ENCODE peak calls at places on chromosomes 16 and 17, in eight cellular contexts. One of them, this sample, is unnamed.

GRCh38 chr17:71438631-71439146 is 682.1 kb upstream of the SOX9 start:
- DNase-seq in neuronal stem cell: no peak
- DNase-seq in Peyer's patch: no peak
- DNase-seq in mesendoderm: no peak
- DNase-seq in heart left ventricle: no peak
- DNase-seq in uterus: no peak
- DNase-seq in colonic mucosa: no peak
- DNase-seq in heart right ventricle: no peak
- DNase-seq in this sample: no peak

GRCh38 chr17:5912927-5913565 is 157.1 kb upstream of the WSCD1 start:
- DNase-seq in heart left ventricle: no peak
- DNase-seq in heart right ventricle: no peak
- DNase-seq in Peyer's patch: no peak
- DNase-seq in mesendoderm: no peak
- DNase-seq in uterus: no peak
- DNase-seq in colonic mucosa: no peak
- DNase-seq in neuronal stem cell: no peak
- DNase-seq in this sample: no peak

GRCh38 chr17:14471052-14471451 is 170.2 kb downstream of the HS3ST3B1 start:
- DNase-seq in uterus: no peak
- DNase-seq in mesendoderm: no peak
- DNase-seq in colonic mucosa: no peak
- DNase-seq in heart right ventricle: no peak
- DNase-seq in heart left ventricle: no peak
- DNase-seq in Peyer's patch: no peak
- DNase-seq in neuronal stem cell: no peak
- DNase-seq in this sample: peak; percentile 1

GRCh38 chr17:58605986-58606385 is 85.9 kb downstream of the TEX14 start:
- DNase-seq in Peyer's patch: no peak
- DNase-seq in uterus: no peak
- DNase-seq in colonic mucosa: no peak
- DNase-seq in heart right ventricle: no peak
- DNase-seq in neuronal stem cell: no peak
- DNase-seq in heart left ventricle: no peak
- DNase-seq in mesendoderm: no peak
- DNase-seq in this sample: no peak

GRCh38 chr16:2963611-2964415 is at the start of gene KREMEN2:
- DNase-seq in uterus: no peak
- DNase-seq in Peyer's patch: peak; percentile 41
- DNase-seq in neuronal stem cell: peak; percentile 64
- DNase-seq in mesendoderm: peak; percentile 90
- DNase-seq in heart left ventricle: no peak
- DNase-seq in heart right ventricle: no peak
- DNase-seq in colonic mucosa: peak; percentile 23
- DNase-seq in this sample: no peak

GRCh38 chr16:2514333-2515179 is 804 bp downstream of the ATP6V0C start:
- DNase-seq in heart right ventricle: peak; percentile 9
- DNase-seq in mesendoderm: peak; percentile 55
- DNase-seq in heart left ventricle: no peak
- DNase-seq in neuronal stem cell: no peak
- DNase-seq in uterus: no peak
- DNase-seq in Peyer's patch: peak; percentile 60
- DNase-seq in colonic mucosa: no peak
- DNase-seq in this sample: peak; percentile 32

GRCh38 chr16:47815655-47816054 is 340.1 kb downstream of the ABCC12 start:
- DNase-seq in heart left ventricle: no peak
- DNase-seq in uterus: no peak
- DNase-seq in neuronal stem cell: no peak
- DNase-seq in heart right ventricle: no peak
- DNase-seq in colonic mucosa: no peak
- DNase-seq in Peyer's patch: no peak
- DNase-seq in mesendoderm: no peak
- DNase-seq in this sample: no peak

GRCh38 chr17:57407287-57408063 is 151.2 kb downstream of the MSI2 start:
- DNase-seq in heart right ventricle: no peak
- DNase-seq in heart left ventricle: no peak
- DNase-seq in uterus: no peak
- DNase-seq in colonic mucosa: peak; percentile 78
- DNase-seq in Peyer's patch: no peak
- DNase-seq in neuronal stem cell: no peak
- DNase-seq in mesendoderm: no peak
- DNase-seq in this sample: peak; percentile 19

GRCh38 chr16:17555176-17555575 is 84.4 kb upstream of the XYLT1 start:
- DNase-seq in mesendoderm: no peak
- DNase-seq in neuronal stem cell: no peak
- DNase-seq in heart left ventricle: no peak
- DNase-seq in uterus: no peak
- DNase-seq in heart right ventricle: no peak
- DNase-seq in Peyer's patch: no peak
- DNase-seq in colonic mucosa: no peak
- DNase-seq in this sample: no peak

GRCh38 chr17:53313746-53314145 is 509.0 kb upstream of the KIF2B start:
- DNase-seq in heart right ventricle: no peak
- DNase-seq in Peyer's patch: no peak
- DNase-seq in neuronal stem cell: no peak
- DNase-seq in uterus: no peak
- DNase-seq in colonic mucosa: no peak
- DNase-seq in heart left ventricle: no peak
- DNase-seq in mesendoderm: no peak
- DNase-seq in this sample: no peak

GRCh38 chr17:1511756-1512321 is 4.6 kb downstream of the INPP5K start:
- DNase-seq in neuronal stem cell: no peak
- DNase-seq in heart right ventricle: peak; percentile 45
- DNase-seq in mesendoderm: no peak
- DNase-seq in uterus: no peak
- DNase-seq in colonic mucosa: peak; percentile 75
- DNase-seq in Peyer's patch: no peak
- DNase-seq in heart left ventricle: peak; percentile 45
- DNase-seq in this sample: peak; percentile 68

GRCh38 chr17:7846063-7846735 is 8.7 kb upstream of the TMEM88 start:
- DNase-seq in colonic mucosa: no peak
- DNase-seq in uterus: peak; percentile 26
- DNase-seq in heart left ventricle: no peak
- DNase-seq in mesendoderm: no peak
- DNase-seq in neuronal stem cell: no peak
- DNase-seq in heart right ventricle: no peak
- DNase-seq in Peyer's patch: no peak
- DNase-seq in this sample: no peak

GRCh38 chr16:15559176-15559575 is 83.8 kb downstream of the MARF1 start:
- DNase-seq in Peyer's patch: no peak
- DNase-seq in heart left ventricle: no peak
- DNase-seq in heart right ventricle: no peak
- DNase-seq in mesendoderm: no peak
- DNase-seq in colonic mucosa: no peak
- DNase-seq in neuronal stem cell: no peak
- DNase-seq in uterus: no peak
- DNase-seq in this sample: no peak

GRCh38 chr16:20740007-20740883 is 1.4 kb downstream of the THUMPD1 start:
- DNase-seq in heart right ventricle: no peak
- DNase-seq in mesendoderm: peak; percentile 7
- DNase-seq in Peyer's patch: no peak
- DNase-seq in neuronal stem cell: no peak
- DNase-seq in uterus: peak; percentile 23
- DNase-seq in colonic mucosa: peak; percentile 33
- DNase-seq in heart left ventricle: no peak
- DNase-seq in this sample: peak; percentile 12

DNA sequence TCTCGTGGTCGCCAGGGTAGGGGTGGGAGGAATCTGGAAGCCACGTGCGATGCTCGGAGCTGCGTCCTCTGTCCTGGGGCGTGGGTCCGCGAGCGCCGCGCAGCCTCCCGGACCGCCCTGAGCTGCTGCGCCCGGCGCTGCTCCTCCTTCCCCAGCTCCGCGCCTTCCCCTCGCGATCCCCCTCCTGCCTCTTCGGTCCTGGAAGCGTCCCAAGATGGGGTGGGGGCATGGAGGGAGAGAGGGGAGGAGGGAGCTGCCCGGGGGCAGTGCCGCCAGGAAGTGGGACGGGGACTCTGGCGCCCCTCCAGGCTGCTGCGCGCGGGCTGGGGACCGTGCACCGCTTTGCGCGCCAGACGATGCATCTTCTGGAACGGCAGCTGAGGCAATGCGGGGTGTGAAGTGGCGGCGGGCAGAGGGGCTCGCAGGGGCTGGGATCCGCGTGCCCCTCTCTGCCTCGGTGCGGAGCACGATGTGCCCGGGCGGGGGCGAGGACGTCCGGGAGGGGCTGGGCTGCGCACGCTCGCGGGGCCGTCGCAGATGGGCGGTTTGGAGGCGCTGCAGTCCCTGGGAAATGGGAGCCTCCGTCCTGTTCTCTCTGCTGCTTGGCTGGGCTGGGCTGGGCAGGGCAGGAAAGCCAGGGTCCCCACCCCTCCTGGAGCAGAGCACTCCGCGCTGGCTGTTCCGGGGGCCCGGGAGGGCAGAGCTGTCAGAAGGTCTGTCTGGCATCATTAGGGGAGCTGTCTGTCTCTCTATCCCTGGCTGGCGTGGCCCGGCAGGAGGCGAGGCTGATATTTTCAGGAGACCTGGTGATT is 388.0 kb downstream of the SEC14L1 start:
- DNase-seq in heart right ventricle: no peak
- DNase-seq in mesendoderm: peak; percentile 77
- DNase-seq in heart left ventricle: no peak
- DNase-seq in colonic mucosa: no peak
- DNase-seq in Peyer's patch: no peak
- DNase-seq in neuronal stem cell: peak; percentile 56
- DNase-seq in uterus: no peak
- DNase-seq in this sample: no peak
- H3K4me3 ChIP-seq in heart right ventricle: peak overlapping the region; percentile 28
- H3K4me3 ChIP-seq in mesendoderm: peak overlapping the region; percentile 36
- H3K4me3 ChIP-seq in heart left ventricle: peak overlapping the region; percentile 47
- H3K4me3 ChIP-seq in colonic mucosa: no peak overlapping the region
- H3K4me3 ChIP-seq in Peyer's patch: peak overlapping the region; percentile 4
- H3K4me3 ChIP-seq in neuronal stem cell: peak overlapping the region; percentile 46
- H3K4me3 ChIP-seq in uterus: no peak overlapping the region
- H3K4me3 ChIP-seq in this sample: no peak overlapping the region

GRCh38 chr17:20208717-20209116 is 199.6 kb downstream of the SPECC1 start:
- DNase-seq in neuronal stem cell: no peak
- DNase-seq in heart right ventricle: no peak
- DNase-seq in colonic mucosa: no peak
- DNase-seq in heart left ventricle: no peak
- DNase-seq in Peyer's patch: no peak
- DNase-seq in uterus: no peak
- DNase-seq in mesendoderm: no peak
- DNase-seq in this sample: no peak

GRCh38 chr17:20210614-20211013 is 201.5 kb downstream of the SPECC1 start:
- DNase-seq in neuronal stem cell: no peak
- DNase-seq in Peyer's patch: no peak
- DNase-seq in uterus: no peak
- DNase-seq in mesendoderm: no peak
- DNase-seq in heart right ventricle: no peak
- DNase-seq in colonic mucosa: peak; percentile 13
- DNase-seq in heart left ventricle: no peak
- DNase-seq in this sample: no peak

GRCh38 chr17:20211246-20211645 is 202.1 kb downstream of the SPECC1 start:
- DNase-seq in uterus: no peak
- DNase-seq in heart right ventricle: no peak
- DNase-seq in heart left ventricle: no peak
- DNase-seq in mesendoderm: no peak
- DNase-seq in colonic mucosa: peak; percentile 10
- DNase-seq in neuronal stem cell: no peak
- DNase-seq in Peyer's patch: no peak
- DNase-seq in this sample: no peak

GRCh38 chr17:20207295-20207985 is 198.3 kb downstream of the SPECC1 start:
- DNase-seq in heart right ventricle: no peak
- DNase-seq in uterus: no peak
- DNase-seq in colonic mucosa: no peak
- DNase-seq in neuronal stem cell: no peak
- DNase-seq in Peyer's patch: no peak
- DNase-seq in heart left ventricle: no peak
- DNase-seq in mesendoderm: no peak
- DNase-seq in this sample: no peak

DNA sequence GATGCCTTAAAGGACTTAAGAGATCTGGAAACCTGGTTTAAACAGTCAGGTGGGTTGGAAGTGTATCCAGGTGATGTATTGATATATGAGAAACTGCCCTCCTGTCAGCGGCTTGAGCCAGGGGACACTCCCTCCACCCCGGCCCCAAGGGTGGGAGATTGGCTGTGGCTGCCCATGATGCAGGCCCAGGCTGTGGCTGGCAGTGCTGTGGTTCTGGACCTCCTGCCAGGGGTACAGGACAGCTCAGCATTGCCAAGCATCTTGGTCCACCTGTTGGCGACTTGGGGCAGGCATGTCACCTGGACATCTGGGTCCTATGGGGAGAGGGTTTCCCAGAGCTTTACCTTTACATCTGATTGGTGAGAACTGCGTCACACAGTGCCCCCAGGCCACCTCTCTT is 201.0 kb downstream of the SPECC1 start:
- DNase-seq in mesendoderm: no peak
- DNase-seq in heart right ventricle: no peak
- DNase-seq in neuronal stem cell: no peak
- DNase-seq in Peyer's patch: no peak
- DNase-seq in uterus: no peak
- DNase-seq in heart left ventricle: no peak
- DNase-seq in colonic mucosa: peak; percentile 14
- DNase-seq in this sample: no peak
- H3K4me1 ChIP-seq in mesendoderm: no peaks in the 10 kb centered on the region
- H3K4me1 ChIP-seq in heart right ventricle: peaks cover 9% of the 10 kb centered on the region
- H3K4me1 ChIP-seq in neuronal stem cell: no peaks in the 10 kb centered on the region
- H3K4me1 ChIP-seq in Peyer's patch: no peaks in the 10 kb centered on the region
- H3K4me1 ChIP-seq in uterus: no peaks in the 10 kb centered on the region
- H3K4me1 ChIP-seq in heart left ventricle: no peaks in the 10 kb centered on the region
- H3K4me1 ChIP-seq in colonic mucosa: no peaks in the 10 kb centered on the region
- H3K4me1 ChIP-seq in this sample: no peaks in the 10 kb centered on the region

GRCh38 chr17:17144916-17145665 is 61.0 kb downstream of the PLD6 start:
- DNase-seq in uterus: no peak
- DNase-seq in colonic mucosa: no peak
- DNase-seq in neuronal stem cell: no peak
- DNase-seq in Peyer's patch: no peak
- DNase-seq in heart left ventricle: no peak
- DNase-seq in heart right ventricle: no peak
- DNase-seq in mesendoderm: no peak
- DNase-seq in this sample: no peak
- H3K36me3 ChIP-seq in uterus: no peaks in the 10 kb centered on the region
- H3K36me3 ChIP-seq in colonic mucosa: peaks cover 36% of the 10 kb centered on the region
- H3K36me3 ChIP-seq in neuronal stem cell: peaks cover 32% of the 10 kb centered on the region
- H3K36me3 ChIP-seq in Peyer's patch: no peaks in the 10 kb centered on the region
- H3K36me3 ChIP-seq in heart left ventricle: peaks cover 97% of the 10 kb centered on the region
- H3K36me3 ChIP-seq in heart right ventricle: peaks cover 7% of the 10 kb centered on the region
- H3K36me3 ChIP-seq in mesendoderm: peaks cover 18% of the 10 kb centered on the region
- H3K36me3 ChIP-seq in this sample: peaks cover 25% of the 10 kb centered on the region

GRCh38 chr17:77466140-77466539 is 325.4 kb downstream of the SEC14L1 start:
- DNase-seq in neuronal stem cell: no peak
- DNase-seq in uterus: no peak
- DNase-seq in heart right ventricle: no peak
- DNase-seq in mesendoderm: peak; percentile 96
- DNase-seq in Peyer's patch: no peak
- DNase-seq in heart left ventricle: no peak
- DNase-seq in colonic mucosa: no peak
- DNase-seq in this sample: no peak
- H3K4me3 ChIP-seq in neuronal stem cell: peak overlapping the region; percentile 51
- H3K4me3 ChIP-seq in uterus: no peak overlapping the region
- H3K4me3 ChIP-seq in heart right ventricle: no peak overlapping the region
- H3K4me3 ChIP-seq in mesendoderm: no peak overlapping the region
- H3K4me3 ChIP-seq in Peyer's patch: peak overlapping the region; percentile 7
- H3K4me3 ChIP-seq in heart left ventricle: no peak overlapping the region
- H3K4me3 ChIP-seq in colonic mucosa: no peak overlapping the region
- H3K4me3 ChIP-seq in this sample: no peak overlapping the region

GRCh38 chr17:12831839-12832238 is 42.5 kb downstream of the ARHGAP44 start:
- DNase-seq in colonic mucosa: no peak
- DNase-seq in Peyer's patch: no peak
- DNase-seq in heart right ventricle: no peak
- DNase-seq in uterus: no peak
- DNase-seq in heart left ventricle: no peak
- DNase-seq in neuronal stem cell: no peak
- DNase-seq in mesendoderm: no peak
- DNase-seq in this sample: no peak
- H3K4me1 ChIP-seq in colonic mucosa: no peaks in the 10 kb centered on the region
- H3K4me1 ChIP-seq in Peyer's patch: no peaks in the 10 kb centered on the region
- H3K4me1 ChIP-seq in heart right ventricle: no peaks in the 10 kb centered on the region
- H3K4me1 ChIP-seq in uterus: no peaks in the 10 kb centered on the region
- H3K4me1 ChIP-seq in heart left ventricle: no peaks in the 10 kb centered on the region
- H3K4me1 ChIP-seq in neuronal stem cell: no peaks in the 10 kb centered on the region
- H3K4me1 ChIP-seq in mesendoderm: no peaks in the 10 kb centered on the region
- H3K4me1 ChIP-seq in this sample: no peaks in the 10 kb centered on the region

GRCh38 chr16:73096510-73096909 is 48.6 kb upstream of the ZFHX3 start:
- DNase-seq in colonic mucosa: no peak
- DNase-seq in neuronal stem cell: no peak
- DNase-seq in uterus: no peak
- DNase-seq in Peyer's patch: no peak
- DNase-seq in heart left ventricle: no peak
- DNase-seq in heart right ventricle: no peak
- DNase-seq in mesendoderm: no peak
- DNase-seq in this sample: no peak
- H3K36me3 ChIP-seq in colonic mucosa: no peaks in the 10 kb centered on the region
- H3K36me3 ChIP-seq in neuronal stem cell: no peaks in the 10 kb centered on the region
- H3K36me3 ChIP-seq in uterus: no peaks in the 10 kb centered on the region
- H3K36me3 ChIP-seq in Peyer's patch: no peaks in the 10 kb centered on the region
- H3K36me3 ChIP-seq in heart left ventricle: no peaks in the 10 kb centered on the region
- H3K36me3 ChIP-seq in heart right ventricle: no peaks in the 10 kb centered on the region
- H3K36me3 ChIP-seq in mesendoderm: no peaks in the 10 kb centered on the region
- H3K36me3 ChIP-seq in this sample: no peaks in the 10 kb centered on the region